ENCODE peak calls at places on chromosomes 16 and 17, in nine cellular contexts. D, S, B, Y, X, K, V, L and I are unnamed samples.

GRCh38 chr17:9206160-9206988 is 185.1 kb downstream of the NTN1 start:
- DNase-seq in D (no peak), V (no peak), L (no peak), K (no peak), Y (no peak), S (no peak), X (no peak), B (no peak), I (no peak)

GRCh38 chr16:52022177-52022576 is 524.8 kb downstream of the TOX3 start:
- DNase-seq in D (no peak), Y (no peak), X (no peak), B (no peak), V (no peak), K (no peak), S (no peak), L (no peak), I (no peak)

GRCh38 chr17:1644493-1645206 is 882 bp downstream of the SCARF1 start:
- DNase-seq in K (no peak), S (peak), V (no peak), Y (no peak), D (peak), L (no peak), X (peak), B (peak), I (peak)

GRCh38 chr16:29951966-29952365 is 9.9 kb upstream of the TMEM219 start:
- DNase-seq in L (no peak), D (no peak), B (no peak), S (no peak), X (no peak), Y (no peak), V (no peak), K (no peak), I (no peak)

GRCh38 chr17:4733073-4733531 is 1.9 kb downstream of the MED11 start:
- DNase-seq in V (no peak), L (no peak), K (no peak), S (no peak), X (no peak), D (no peak), Y (no peak), B (no peak), I (no peak)

GRCh38 chr17:42270596-42270995 is 5.6 kb downstream of the STAT5B start:
- DNase-seq in V (no peak), L (no peak), D (no peak), K (peak), S (no peak), X (no peak), B (no peak), Y (no peak), I (no peak)

GRCh38 chr17:72077326-72077960 is 43.4 kb upstream of the SOX9 start:
- DNase-seq in L (no peak), D (no peak), V (no peak), K (no peak), Y (no peak), S (no peak), X (peak), B (peak), I (peak)

GRCh38 chr17:37506678-37507077 is 17.0 kb downstream of the DUSP14 start:
- DNase-seq in L (peak), K (no peak), X (peak), V (peak), B (peak), S (peak), Y (no peak), D (no peak), I (peak)

GRCh38 chr16:65195998-65196397 is 74.1 kb upstream of the CDH11 start:
- DNase-seq in L (no peak), B (no peak), Y (no peak), D (no peak), X (peak), V (no peak), K (no peak), S (no peak), I (peak)

GRCh38 chr17:17403899-17404576 is 72.8 kb upstream of the MED9 start:
- DNase-seq in V (no peak), Y (no peak), B (no peak), S (no peak), K (no peak), L (peak), D (peak), X (no peak), I (no peak)

GRCh38 chr17:74157366-74157765 is 46.1 kb upstream of the RPL38 start:
- DNase-seq in V (no peak), X (no peak), L (no peak), S (no peak), D (no peak), K (no peak), Y (no peak), B (no peak), I (no peak)

GRCh38 chr16:49462989-49463371 is 89.4 kb downstream of the C16orf78 start:
- DNase-seq in Y (peak), X (no peak), V (no peak), B (no peak), K (no peak), S (no peak), L (no peak), D (no peak), I (no peak)

GRCh38 chr16:2919511-2920255 is 8.0 kb downstream of the FLYWCH1 start:
- DNase-seq in D (peak), S (no peak), Y (peak), L (peak), X (peak), V (peak), K (peak), B (peak), I (peak)

GRCh38 chr17:32518856-32519768 is 32.3 kb downstream of the CDK5R1 start:
- DNase-seq in X (peak), K (no peak), B (peak), L (peak), S (no peak), V (no peak), Y (peak), D (peak), I (peak)

GRCh38 chr17:17052462-17053221 is 10.4 kb downstream of the MPRIP start:
- DNase-seq in K (peak), X (no peak), V (no peak), L (no peak), S (no peak), B (no peak), Y (peak), D (no peak), I (no peak)

GRCh38 chr17:17146791-17147406 is 59.2 kb downstream of the PLD6 start:
- DNase-seq in L (peak), B (no peak), Y (no peak), D (no peak), X (peak), V (no peak), S (no peak), K (no peak), I (no peak)

GRCh38 chr16:69035375-69035774 is 70.1 kb upstream of the HAS3 start:
- DNase-seq in S (no peak), Y (no peak), B (no peak), L (no peak), X (no peak), K (no peak), D (no peak), V (peak), I (no peak)

GRCh38 chr16:20023190-20023589 is 50.5 kb downstream of the GPR139 start:
- DNase-seq in V (peak), D (no peak), Y (no peak), S (no peak), K (no peak), B (peak), X (peak), L (no peak), I (peak)

GRCh38 chr17:37392024-37392590 is 14.5 kb downstream of the ACACA start:
- DNase-seq in B (peak), L (no peak), Y (no peak), K (no peak), S (no peak), X (peak), D (no peak), V (peak), I (peak)

GRCh38 chr17:5618511-5618910 is 34.2 kb upstream of the NLRP1 start:
- DNase-seq in D (no peak), S (no peak), L (no peak), K (no peak), Y (no peak), B (no peak), V (no peak), X (peak), I (peak)

GRCh38 chr17:75979705-75980187 is 706 bp downstream of the TEN1 start:
- DNase-seq in D (no peak), S (no peak), L (no peak), V (no peak), K (no peak), X (no peak), B (no peak), Y (no peak), I (peak)

GRCh38 chr17:26962255-26963162 is 331.4 kb upstream of the WSB1 start:
- DNase-seq in L (no peak), B (no peak), V (no peak), X (no peak), K (no peak), D (no peak), Y (no peak), S (no peak), I (no peak)